ENCODE peak calls at places on chromosomes 4 and X, in four cellular contexts. Y is mammary epithelial cell, T is transverse colon, B is HCT116. Z is an unnamed sample.

GRCh38 chrX:69988955-69989394 is 60.8 kb downstream of the AWAT2 start:
- DNase-seq in Y (peak; percentile 10), T (no peak), B (peak; percentile 6), Z (no peak)

GRCh38 chr4:71296945-71297344 is 41.9 kb upstream of the SLC4A4 start:
- DNase-seq in Y (peak; percentile 47), T (no peak), B (no peak), Z (no peak)

GRCh38 chrX:13092455-13092941 is 48.1 kb upstream of the FAM9C start:
- DNase-seq in Y (no peak), T (peak; percentile 75), B (no peak), Z (no peak)

GRCh38 chr4:99410075-99410474 is 25.1 kb downstream of the ADH7 start:
- DNase-seq in Y (no peak), T (no peak), B (no peak), Z (no peak)

GRCh38 chrX:102339312-102340298 is 92.6 kb downstream of the NXF2 start:
- DNase-seq in Y (no peak), T (no peak), B (no peak), Z (no peak)

GRCh38 chr4:8270912-8271815 is 1.6 kb downstream of the HTRA3 start:
- DNase-seq in Y (no peak), T (no peak), B (no peak), Z (no peak)

GRCh38 chrX:20056704-20057103 is 60.0 kb downstream of the MAP7D2 start:
- DNase-seq in Y (peak; percentile 90), T (no peak), B (no peak), Z (no peak)

GRCh38 chr4:63583561-63583960 is 825.7 kb downstream of the TECRL start:
- DNase-seq in Y (no peak), T (no peak), B (no peak), Z (no peak)

GRCh38 chr4:112290341-112290740 is 4.6 kb upstream of the TIFA start:
- DNase-seq in Y (no peak), T (no peak), B (no peak), Z (no peak)

GRCh38 chr4:149910604-149911367 is 95.1 kb upstream of the IQCM start:
- DNase-seq in Y (no peak), T (peak; percentile 21), B (no peak), Z (no peak)

GRCh38 chr4:39591290-39591689 is 47.4 kb downstream of the SMIM14 start:
- DNase-seq in Y (peak; percentile 31), T (peak; percentile 35), B (no peak), Z (peak; percentile 28)

GRCh38 chrX:31223817-31224216 is 152.0 kb upstream of the FTHL17 start:
- DNase-seq in Y (peak; percentile 83), T (no peak), B (no peak), Z (no peak)

GRCh38 chrX:75107863-75108509 is 48.1 kb downstream of the ABCB7 start:
- DNase-seq in Y (no peak), T (no peak), B (no peak), Z (no peak)

GRCh38 chr4:40264497-40264896 is 67.7 kb downstream of the RHOH start:
- DNase-seq in Y (peak; percentile 46), T (no peak), B (no peak), Z (no peak)

GRCh38 chr4:6112606-6113290 is 87.6 kb downstream of the JAKMIP1 start:
- DNase-seq in Y (no peak), T (no peak), B (no peak), Z (no peak)

GRCh38 chr4:148445071-148445902 is 3.1 kb upstream of the NR3C2 start:
- DNase-seq in Y (no peak), T (peak; percentile 79), B (no peak), Z (no peak)

GRCh38 chr4:115648786-115649185 is 535.4 kb upstream of the NDST4 start:
- DNase-seq in Y (no peak), T (no peak), B (no peak), Z (no peak)

GRCh38 chrX:16484338-16484737 is 165.6 kb upstream of the S100G start:
- DNase-seq in Y (peak; percentile 96), T (no peak), B (peak; percentile 56), Z (no peak)

GRCh38 chr4:19883841-19884240 is 367.9 kb upstream of the SLIT2 start:
- DNase-seq in Y (no peak), T (no peak), B (no peak), Z (no peak)

GRCh38 chr4:107853444-107854325 is 29.0 kb downstream of the SGMS2 start:
- DNase-seq in Y (no peak), T (no peak), B (peak; percentile 42), Z (no peak)

GRCh38 chrX:151153086-151153485 is 23.3 kb upstream of the GPR50 start:
- DNase-seq in Y (peak; percentile 55), T (no peak), B (no peak), Z (peak; percentile 0)

GRCh38 chrX:69262036-69262905 is 97.0 kb upstream of the PJA1 start:
- DNase-seq in Y (peak; percentile 42), T (no peak), B (no peak), Z (no peak)

DNA sequence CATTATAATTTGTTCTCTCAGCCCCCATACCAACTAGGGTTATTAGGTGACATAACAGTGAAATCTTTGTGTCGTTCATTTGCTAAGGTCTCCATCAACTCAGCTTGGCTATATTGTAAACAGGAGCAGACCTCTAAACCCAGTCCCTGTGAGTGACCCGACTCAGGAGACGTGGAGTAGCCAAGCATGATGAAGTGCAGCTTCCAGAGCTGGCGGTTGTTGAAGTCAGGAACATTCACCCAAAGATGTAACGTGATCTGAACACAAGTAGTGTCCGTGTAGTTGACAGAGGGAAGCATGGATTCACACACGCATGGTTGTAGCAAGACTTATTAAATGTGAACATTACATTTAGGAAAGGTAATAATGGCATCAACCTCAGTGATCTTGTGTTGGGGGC is 102.3 kb downstream of the FAM193A start:
- DNase-seq in Y (no peak), T (no peak), B (no peak), Z (no peak)
- H3K36me3 ChIP-seq in Y (peaks cover 11% of the 10 kb centered on the region), T (no peaks in the 10 kb centered on the region), B (peaks cover 17% of the 10 kb centered on the region), Z (peaks cover 33% of the 10 kb centered on the region)

GRCh38 chr4:80045831-80046230 is 27.2 kb downstream of the ANTXR2 start:
- DNase-seq in Y (peak; percentile 6), T (no peak), B (no peak), Z (no peak)

GRCh38 chr4:80054375-80054774 is 18.7 kb downstream of the ANTXR2 start:
- DNase-seq in Y (no peak), T (no peak), B (no peak), Z (no peak)

GRCh38 chr4:80049813-80050534 is 23.1 kb downstream of the ANTXR2 start:
- DNase-seq in Y (no peak), T (no peak), B (no peak), Z (no peak)

GRCh38 chr4:80053140-80053910 is 19.7 kb downstream of the ANTXR2 start:
- DNase-seq in Y (no peak), T (no peak), B (no peak), Z (no peak)

GRCh38 chr4:80049402-80049801 is 23.6 kb downstream of the ANTXR2 start:
- DNase-seq in Y (no peak), T (no peak), B (no peak), Z (no peak)
- H3K36me3 ChIP-seq in Y (peaks cover 33% of the 10 kb centered on the region), T (no peaks in the 10 kb centered on the region), B (no peaks in the 10 kb centered on the region), Z (no peaks in the 10 kb centered on the region)

DNA sequence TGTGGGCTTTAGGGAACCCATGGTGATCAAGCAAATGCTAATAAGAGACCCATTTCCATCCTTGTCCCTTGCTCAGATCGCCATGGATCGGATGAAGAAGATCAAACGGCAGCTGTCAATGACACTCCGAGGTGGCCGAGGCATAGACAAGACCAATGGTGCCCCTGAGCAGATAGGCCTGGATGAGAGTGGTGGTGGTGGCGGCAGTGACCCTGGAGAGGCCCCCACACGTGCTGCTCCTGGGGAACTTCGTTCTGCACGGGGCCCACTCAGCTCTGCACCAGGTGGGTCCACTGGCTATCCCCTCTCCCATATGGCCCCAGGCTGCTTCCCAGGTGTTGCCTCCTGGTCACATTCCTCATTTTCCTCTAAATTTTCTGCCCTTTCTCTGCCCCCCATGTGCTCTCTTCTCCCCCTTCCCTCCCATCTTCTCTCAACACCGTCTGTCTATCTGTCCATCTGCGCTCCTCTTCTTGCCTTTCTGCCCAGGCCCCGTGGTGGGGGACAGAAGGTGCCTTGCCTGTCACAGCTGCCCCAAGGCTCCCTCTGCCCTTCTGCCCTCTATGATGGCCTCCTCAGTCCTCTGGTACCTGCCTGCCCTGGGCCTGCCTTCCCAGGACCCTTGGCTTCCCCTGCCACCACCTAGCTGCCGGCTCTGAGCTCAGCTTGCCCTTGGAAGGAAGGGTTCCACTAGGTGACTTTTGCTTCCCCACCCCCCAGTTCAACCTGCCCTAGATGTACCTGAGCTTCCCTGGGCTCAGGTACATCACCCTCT is 5.2 kb downstream of the CDK16 start:
- DNase-seq in Y (no peak), T (no peak), B (no peak), Z (no peak)
- H3K36me3 ChIP-seq in Y (peaks cover 19% of the 10 kb centered on the region), T (no peaks in the 10 kb centered on the region), B (peaks cover 28% of the 10 kb centered on the region), Z (peaks cover 41% of the 10 kb centered on the region)

DNA sequence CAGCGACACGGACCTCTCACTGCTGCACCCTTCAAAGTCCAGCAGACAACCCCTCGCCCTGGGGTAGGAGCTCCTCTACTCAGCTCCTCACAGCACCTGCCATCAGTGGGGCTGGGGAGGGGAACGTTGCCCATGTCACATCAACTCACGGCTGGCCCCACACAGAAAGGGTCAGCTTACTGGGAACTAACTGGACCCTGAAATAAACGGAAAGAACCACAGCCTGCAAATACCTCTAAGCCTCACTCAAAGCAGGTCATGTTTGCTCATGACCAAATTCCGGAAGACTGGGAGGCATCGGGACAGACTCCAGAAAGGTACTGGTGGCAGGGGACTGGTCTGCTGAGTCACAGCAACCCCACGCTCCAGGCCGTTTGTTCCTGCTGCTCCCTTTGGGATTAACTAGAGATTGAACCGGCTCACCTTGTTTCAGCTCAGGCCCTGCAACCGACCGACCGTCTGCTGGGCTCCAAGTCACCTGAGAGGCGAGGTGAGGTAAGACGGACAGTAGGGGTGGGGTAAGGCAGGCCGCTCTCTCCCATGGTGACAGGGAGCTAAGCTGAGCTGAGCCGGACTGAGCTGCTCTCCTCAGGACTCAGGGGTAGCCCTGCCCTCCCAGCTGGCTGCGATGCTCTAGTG is 5.6 kb downstream of the G6PD start:
- DNase-seq in Y (peak; percentile 83), T (no peak), B (no peak), Z (peak; percentile 89)
- H3K36me3 ChIP-seq in Y (peaks cover 5% of the 10 kb centered on the region), T (no peaks in the 10 kb centered on the region), B (peaks cover 9% of the 10 kb centered on the region), Z (no peaks in the 10 kb centered on the region)

GRCh38 chr4:105461221-105462041 is 12.4 kb downstream of the PPA2 start:
- DNase-seq in Y (peak; percentile 61), T (no peak), B (no peak), Z (no peak)

GRCh38 chr4:105462610-105463009 is 11.3 kb downstream of the PPA2 start:
- DNase-seq in Y (no peak), T (no peak), B (no peak), Z (no peak)

GRCh38 chr4:105460306-105460705 is 13.6 kb downstream of the PPA2 start:
- DNase-seq in Y (no peak), T (no peak), B (no peak), Z (no peak)

GRCh38 chr4:105457997-105458396 is 15.9 kb downstream of the PPA2 start:
- DNase-seq in Y (no peak), T (no peak), B (no peak), Z (no peak)

DNA sequence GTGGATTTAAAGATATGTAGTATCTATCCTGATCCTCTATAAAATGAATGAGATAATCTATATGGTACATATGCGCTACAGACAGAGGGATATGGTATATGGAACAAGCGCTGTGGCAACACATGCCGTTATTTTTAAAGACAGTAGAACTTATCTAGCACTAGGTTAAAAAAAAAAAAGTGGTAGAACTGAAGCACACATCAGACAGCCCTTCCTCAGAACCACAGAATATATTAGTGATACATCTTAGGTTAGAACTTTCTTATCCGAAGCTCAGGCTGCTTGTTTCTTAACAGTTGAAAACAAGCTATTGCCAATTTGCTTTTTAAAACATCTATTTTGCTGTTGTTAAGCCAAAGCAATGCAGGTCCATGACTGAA is 11.8 kb downstream of the PPA2 start:
- DNase-seq in Y (no peak), T (no peak), B (no peak), Z (no peak)
- H3K36me3 ChIP-seq in Y (no peaks in the 10 kb centered on the region), T (no peaks in the 10 kb centered on the region), B (peaks cover 3% of the 10 kb centered on the region), Z (peaks cover 7% of the 10 kb centered on the region)

GRCh38 chr4:42067264-42067663 is 76.9 kb downstream of the SLC30A9 start:
- DNase-seq in Y (no peak), T (no peak), B (no peak), Z (no peak)
- H3K36me3 ChIP-seq in Y (peaks cover 17% of the 10 kb centered on the region), T (no peaks in the 10 kb centered on the region), B (no peaks in the 10 kb centered on the region), Z (peaks cover 3% of the 10 kb centered on the region)

Z was measured in HepG2.